ENCODE peak calls at places on chromosomes 13 and 19, in five cellular contexts. C, I, F, H and K are unnamed samples.

GRCh38 chr13:43544011-43544410 is 242.8 kb downstream of the ENOX1 start:
- DNase-seq in C (no peak), I (no peak), F (no peak), H (peak), K (no peak)

GRCh38 chr19:51044327-51044726 is 9.5 kb upstream of the KLK12 start:
- DNase-seq in C (no peak), I (no peak), F (no peak), H (no peak), K (no peak)

GRCh38 chr13:45601680-45602079 is 13.9 kb downstream of the ERICH6B start:
- DNase-seq in C (no peak), I (no peak), F (no peak), H (no peak), K (no peak)

GRCh38 chr13:94657167-94657566 is 55.2 kb downstream of the SOX21 start:
- DNase-seq in C (no peak), I (no peak), F (no peak), H (no peak), K (no peak)

GRCh38 chr19:1765182-1765903 is 12.0 kb downstream of the ONECUT3 start:
- DNase-seq in C (no peak), I (no peak), F (no peak), H (no peak), K (no peak)

GRCh38 chr19:57941593-57941992 is 5.9 kb downstream of the ZNF256 start:
- DNase-seq in C (no peak), I (no peak), F (no peak), H (no peak), K (no peak)

GRCh38 chr19:17234911-17235617 is 9.0 kb downstream of the OCEL1 start:
- DNase-seq in C (no peak), I (peak), F (peak), H (peak), K (peak)

GRCh38 chr19:42423462-42424344 is 3.5 kb downstream of the LIPE start:
- DNase-seq in C (peak), I (peak), F (peak), H (peak), K (peak)

GRCh38 chr13:87661471-87661870 is 9.7 kb upstream of the SLITRK5 start:
- DNase-seq in C (no peak), I (no peak), F (no peak), H (no peak), K (no peak)

GRCh38 chr13:34208326-34208725 is 390.4 kb downstream of the RFC3 start:
- DNase-seq in C (no peak), I (no peak), F (no peak), H (no peak), K (no peak)

GRCh38 chr13:34570954-34571353 is 371.1 kb upstream of the NBEA start:
- DNase-seq in C (no peak), I (no peak), F (no peak), H (no peak), K (no peak)

GRCh38 chr19:15101479-15102082 is 5.6 kb upstream of the SYDE1 start:
- DNase-seq in C (no peak), I (peak), F (no peak), H (peak), K (no peak)

GRCh38 chr19:10004617-10005016 is 5.7 kb downstream of the COL5A3 start:
- DNase-seq in C (no peak), I (no peak), F (no peak), H (no peak), K (no peak)

GRCh38 chr13:109012115-109012514 is 382.7 kb downstream of the MYO16 start:
- DNase-seq in C (no peak), I (no peak), F (no peak), H (no peak), K (no peak)

GRCh38 chr19:19488875-19489690 is 26.3 kb downstream of the TSSK6 start:
- DNase-seq in C (peak), I (peak), F (peak), H (peak), K (peak)

GRCh38 chr13:78655007-78655406 is 3.9 kb downstream of the OBI1 start:
- DNase-seq in C (no peak), I (no peak), F (no peak), H (no peak), K (no peak)

GRCh38 chr19:4067396-4068057 is 828 bp upstream of the ZBTB7A start:
- DNase-seq in C (no peak), I (peak), F (peak), H (no peak), K (no peak)

GRCh38 chr19:48965806-48966540 is 864 bp downstream of the FTL start:
- DNase-seq in C (peak), I (peak), F (peak), H (peak), K (peak)

GRCh38 chr13:100646030-100646673 is 28.4 kb downstream of the TMTC4 start:
- DNase-seq in C (no peak), I (no peak), F (peak), H (peak), K (peak)

GRCh38 chr13:90709329-90709728 is 638.2 kb upstream of the MIR17HG start:
- DNase-seq in C (no peak), I (no peak), F (no peak), H (no peak), K (no peak)

GRCh38 chr13:33307820-33308219 is 22.3 kb upstream of the STARD13 start:
- DNase-seq in C (no peak), I (no peak), F (no peak), H (no peak), K (no peak)

GRCh38 chr13:41231786-41232185 is 31.6 kb downstream of the MTRF1 start:
- DNase-seq in C (no peak), I (no peak), F (no peak), H (no peak), K (no peak)

GRCh38 chr19:40803857-40804782 is 5.1 kb downstream of the EGLN2 start:
- DNase-seq in C (peak), I (peak), F (no peak), H (no peak), K (no peak)

GRCh38 chr19:52778811-52779210 is 7.8 kb downstream of the ZNF600 start:
- DNase-seq in C (no peak), I (peak), F (no peak), H (no peak), K (no peak)

GRCh38 chr19:45782162-45782623 is at the start of gene DMPK:
- DNase-seq in C (no peak), I (no peak), F (peak), H (no peak), K (no peak)

GRCh38 chr19:14507704-14508246 is 10.4 kb downstream of the DNAJB1 start:
- DNase-seq in C (no peak), I (no peak), F (no peak), H (peak), K (no peak)

GRCh38 chr13:104597554-104598240 is 1531.5 kb upstream of the SLC10A2 start:
- DNase-seq in C (no peak), I (no peak), F (no peak), H (no peak), K (no peak)

GRCh38 chr13:45367358-45367757 is 26.4 kb upstream of the TPT1 start:
- DNase-seq in C (peak), I (peak), F (peak), H (peak), K (peak)

GRCh38 chr19:3968556-3969434 is 2.1 kb downstream of the DAPK3 start:
- DNase-seq in C (no peak), I (no peak), F (no peak), H (peak), K (no peak)

GRCh38 chr19:16886305-16886880 is 2.4 kb upstream of the F2RL3 start:
- DNase-seq in C (no peak), I (no peak), F (no peak), H (peak), K (no peak)

GRCh38 chr13:112774829-112775565 is 85.2 kb downstream of the ATP11A start:
- DNase-seq in C (no peak), I (no peak), F (no peak), H (no peak), K (no peak)

GRCh38 chr19:41328157-41328817 is 18.3 kb downstream of the CCDC97 start:
- DNase-seq in C (no peak), I (no peak), F (no peak), H (peak), K (no peak)

GRCh38 chr13:98370806-98371553 is 193.9 kb upstream of the RNF113B start:
- DNase-seq in C (no peak), I (no peak), F (no peak), H (no peak), K (no peak)

GRCh38 chr13:41542281-41542680 is 84.9 kb downstream of the RGCC start:
- DNase-seq in C (no peak), I (no peak), F (no peak), H (no peak), K (no peak)